ENCODE peak calls at places on chromosomes 3 and 15, in five cellular contexts. I is Kasumi-1; E is stimulated activated CD4-positive, alpha-beta T cell treated with anti-CD3 and anti-CD28 coated beads, Interleukin-15, amount 100 ng/mL, for 1 hour; Q is naive B cell; M is prostate gland. D is an unnamed sample.

GRCh38 chr3:50885491-50885890 is 210.8 kb downstream of the DOCK3 start:
- DNase-seq in I (peak), E (no peak), Q (no peak), M (no peak), D (no peak)

GRCh38 chr3:179045719-179046402 is 25.7 kb downstream of the ZMAT3 start:
- DNase-seq in I (peak), E (no peak), Q (no peak), M (no peak), D (no peak)

GRCh38 chr3:139772539-139773500 is 95.0 kb upstream of the NMNAT3 start:
- DNase-seq in I (no peak), E (no peak), Q (no peak), M (no peak), D (no peak)

GRCh38 chr3:21621396-21621695 is 129.7 kb downstream of the ZNF385D start:
- DNase-seq in I (no peak), E (no peak), Q (no peak), M (no peak), D (no peak)

GRCh38 chr3:151697496-151697895 is 36.2 kb upstream of the AADACL2 start:
- DNase-seq in I (no peak), E (no peak), Q (no peak), M (no peak), D (no peak)

GRCh38 chr3:194058189-194058571 is 77.8 kb upstream of the HES1 start:
- DNase-seq in I (peak), E (peak), Q (peak), M (peak), D (peak)

GRCh38 chr15:29087521-29088285 is 181.9 kb downstream of the NSMCE3 start:
- DNase-seq in I (no peak), E (no peak), Q (no peak), M (no peak), D (no peak)

GRCh38 chr3:143753456-143753855 is 94.8 kb downstream of the SLC9A9 start:
- DNase-seq in I (no peak), E (no peak), Q (no peak), M (no peak), D (no peak)

GRCh38 chr3:136982520-136983138 is 24.8 kb downstream of the IL20RB start:
- DNase-seq in I (no peak), E (no peak), Q (no peak), M (no peak), D (no peak)

GRCh38 chr3:151895881-151896661 is 22.6 kb downstream of the SUCNR1 start:
- DNase-seq in I (no peak), E (no peak), Q (no peak), M (no peak), D (no peak)